ENCODE peak calls at places on chromosomes 13 and 19, in ten cellular contexts. H is stimulated activated CD8-positive, alpha-beta memory T cell treated with anti-CD3 and anti-CD28 coated beads, Interleukin-7, amount 100 ng/mL, for 1 hour; K is HS-5; M is kidney glomerular epithelial cell; Y is AG09309; G is NCI-H1436; N is heart right ventricle; Z is colonic mucosa; I is H9; C is AG04450. R is an unnamed sample.

GRCh38 chr19:35204799-35205732 is 23.5 kb downstream of the FAM187B start:
- DNase-seq in H (no peak), K (no peak), M (no peak), Y (no peak), G (no peak), N (peak), Z (peak), I (peak), C (no peak), R (no peak)

GRCh38 chr19:49331616-49332055 is 3.6 kb upstream of the CD37 start:
- DNase-seq in H (no peak), K (no peak), M (peak), Y (no peak), G (peak), N (no peak), Z (peak), I (peak), C (no peak), R (no peak)

GRCh38 chr19:44623080-44623479 is 9.7 kb downstream of the IGSF23 start:
- DNase-seq in H (no peak), K (no peak), M (no peak), Y (peak), G (no peak), N (no peak), Z (no peak), I (no peak), C (no peak), R (no peak)

GRCh38 chr19:8423821-8424223 is 10.7 kb downstream of the MARCHF2 start:
- DNase-seq in H (no peak), K (peak), M (peak), Y (peak), G (no peak), N (peak), Z (peak), I (peak), C (peak), R (no peak)

GRCh38 chr19:5036733-5037681 is 68.1 kb downstream of the KDM4B start:
- DNase-seq in H (no peak), K (no peak), M (no peak), Y (no peak), G (no peak), N (peak), Z (no peak), I (no peak), C (no peak), R (no peak)

GRCh38 chr13:51894239-51894638 is 32.5 kb downstream of the CCDC70 start:
- DNase-seq in H (no peak), K (no peak), M (no peak), Y (no peak), G (no peak), N (no peak), Z (no peak), I (peak), C (no peak), R (no peak)

GRCh38 chr19:15200575-15201364 is at the start of gene NOTCH3:
- DNase-seq in H (no peak), K (no peak), M (no peak), Y (no peak), G (no peak), N (peak), Z (no peak), I (peak), C (no peak), R (peak)

GRCh38 chr13:44013666-44014291 is 134.1 kb downstream of the LACC1 start:
- DNase-seq in H (no peak), K (no peak), M (peak), Y (peak), G (no peak), N (peak), Z (no peak), I (no peak), C (peak), R (no peak)

GRCh38 chr19:2176336-2176994 is 12.7 kb downstream of the DOT1L start:
- DNase-seq in H (no peak), K (no peak), M (no peak), Y (no peak), G (no peak), N (no peak), Z (no peak), I (peak), C (no peak), R (no peak)

GRCh38 chr19:43310221-43310620 is 40.9 kb upstream of the PSG9 start:
- DNase-seq in H (no peak), K (no peak), M (no peak), Y (no peak), G (no peak), N (no peak), Z (no peak), I (no peak), C (no peak), R (no peak)

GRCh38 chr19:3655402-3656072 is 28.9 kb upstream of the CACTIN start:
- DNase-seq in H (no peak), K (peak), M (no peak), Y (peak), G (no peak), N (no peak), Z (peak), I (no peak), C (peak), R (no peak)

GRCh38 chr13:76667551-76667950 is 218.7 kb downstream of the KCTD12 start:
- DNase-seq in H (no peak), K (peak), M (peak), Y (peak), G (no peak), N (peak), Z (peak), I (no peak), C (peak), R (no peak)

GRCh38 chr19:38204728-38205127 is 19.3 kb downstream of the DPF1 start:
- DNase-seq in H (no peak), K (no peak), M (no peak), Y (no peak), G (peak), N (no peak), Z (no peak), I (no peak), C (no peak), R (no peak)

GRCh38 chr19:56601375-56601774 is 6.3 kb downstream of the ZNF71 start:
- DNase-seq in H (no peak), K (no peak), M (no peak), Y (no peak), G (no peak), N (no peak), Z (no peak), I (no peak), C (no peak), R (no peak)

GRCh38 chr19:58553799-58554493 is 959 bp downstream of the CHMP2A start:
- DNase-seq in H (no peak), K (no peak), M (no peak), Y (no peak), G (no peak), N (no peak), Z (no peak), I (no peak), C (no peak), R (no peak)

GRCh38 chr13:37617162-37617561 is 18.6 kb upstream of the POSTN start:
- DNase-seq in H (no peak), K (peak), M (peak), Y (peak), G (no peak), N (no peak), Z (no peak), I (no peak), C (no peak), R (no peak)

GRCh38 chr19:38494379-38494778 is 60.9 kb downstream of the RYR1 start:
- DNase-seq in H (no peak), K (no peak), M (no peak), Y (no peak), G (no peak), N (no peak), Z (no peak), I (no peak), C (no peak), R (no peak)

GRCh38 chr19:44871809-44872208 is 19.2 kb upstream of the TOMM40 start:
- DNase-seq in H (no peak), K (no peak), M (no peak), Y (no peak), G (no peak), N (no peak), Z (no peak), I (no peak), C (no peak), R (no peak)

GRCh38 chr19:35320285-35320706 is 8.7 kb upstream of the CD22 start:
- DNase-seq in H (no peak), K (no peak), M (no peak), Y (no peak), G (no peak), N (no peak), Z (no peak), I (no peak), C (no peak), R (no peak)

GRCh38 chr13:110123041-110123809 is 183.7 kb downstream of the COL4A1 start:
- DNase-seq in H (no peak), K (no peak), M (no peak), Y (no peak), G (no peak), N (no peak), Z (no peak), I (no peak), C (no peak), R (no peak)

GRCh38 chr19:41205995-41206394 is 13.0 kb downstream of the CYP2S1 start:
- DNase-seq in H (no peak), K (no peak), M (no peak), Y (no peak), G (no peak), N (no peak), Z (no peak), I (no peak), C (no peak), R (no peak)